ENCODE peak calls at places on chromosomes 1 and 21, in ten cellular contexts. V is T-helper 22 cell, M is sciatic nerve, O is B cell, C is lower lobe of right lung, J is K562, E is hepatocyte, I is H54, R is HEK293T, B is suprapubic skin. W is an unnamed sample.

GRCh38 chr1:3931310-3931700 is 31.2 kb upstream of the C1orf174 start:
- DNase-seq in J (no peak), R (no peak), V (no peak), O (no peak), C (no peak), M (no peak), E (no peak), I (no peak), B (no peak), W (peak)

GRCh38 chr21:37098756-37099155 is 25.7 kb downstream of the TTC3 start:
- DNase-seq in V (no peak), B (no peak), O (no peak), M (no peak), J (no peak), E (no peak), R (no peak), I (no peak), C (no peak), W (no peak)

GRCh38 chr21:33682992-33683627 is 40.8 kb downstream of the ITSN1 start:
- DNase-seq in V (no peak), J (peak), B (no peak), C (no peak), E (peak), O (no peak), I (peak), R (no peak), M (no peak), W (no peak)

GRCh38 chr1:244957525-244957924 is 93.2 kb upstream of the HNRNPU start:
- DNase-seq in R (no peak), E (no peak), B (no peak), O (no peak), V (no peak), C (no peak), I (no peak), J (no peak), M (no peak), W (no peak)

GRCh38 chr21:31730687-31731111 is 1.2 kb downstream of the SCAF4 start:
- DNase-seq in I (no peak), M (no peak), C (no peak), J (peak), O (no peak), B (no peak), E (no peak), V (no peak), R (peak), W (no peak)

GRCh38 chr1:7046314-7046713 is 261.1 kb downstream of the CAMTA1 start:
- DNase-seq in O (no peak), C (no peak), M (no peak), V (no peak), B (no peak), J (no peak), E (peak), R (peak), I (peak), W (no peak)

GRCh38 chr1:47703161-47703825 is 265.4 kb downstream of the FOXD2 start:
- DNase-seq in O (no peak), B (no peak), R (no peak), J (no peak), E (no peak), C (no peak), V (no peak), M (no peak), I (no peak), W (no peak)

GRCh38 chr21:39657091-39657689 is 44.5 kb downstream of the B3GALT5 start:
- DNase-seq in J (no peak), M (no peak), O (no peak), R (no peak), E (no peak), I (no peak), C (no peak), V (no peak), B (no peak), W (no peak)

GRCh38 chr1:190738321-190738720 is 260.7 kb upstream of the BRINP3 start:
- DNase-seq in B (no peak), V (no peak), E (no peak), M (no peak), R (no peak), O (no peak), J (no peak), I (no peak), C (no peak), W (no peak)

GRCh38 chr1:11654571-11655262 is at the start of gene FBXO44:
- DNase-seq in R (peak), I (peak), B (peak), E (peak), V (peak), C (peak), M (peak), O (peak), J (peak), W (peak)

GRCh38 chr1:94025383-94026340 is 95.3 kb downstream of the ABCA4 start:
- DNase-seq in I (peak), R (peak), J (peak), O (no peak), V (no peak), M (no peak), C (no peak), B (no peak), E (peak), W (no peak)

GRCh38 chr1:152111515-152111968 is 3.7 kb downstream of the TCHH start:
- DNase-seq in I (no peak), B (no peak), J (no peak), V (no peak), M (no peak), C (no peak), O (no peak), E (peak), R (peak), W (no peak)

GRCh38 chr1:45331436-45332345 is 5.0 kb downstream of the HPDL start:
- DNase-seq in E (no peak), M (no peak), R (no peak), O (no peak), V (no peak), B (no peak), C (no peak), I (no peak), J (no peak), W (no peak)

GRCh38 chr1:244054924-244055263 is 3.8 kb downstream of the ZBTB18 start:
- DNase-seq in I (no peak), M (no peak), B (no peak), V (no peak), E (no peak), R (no peak), O (no peak), C (no peak), J (no peak), W (no peak)

GRCh38 chr1:178120088-178120487 is 26.2 kb downstream of the RASAL2 start:
- DNase-seq in R (no peak), V (no peak), C (no peak), O (no peak), I (no peak), E (no peak), J (no peak), B (no peak), M (no peak), W (no peak)

GRCh38 chr1:11731719-11732283 is 4.1 kb upstream of the AGTRAP start:
- DNase-seq in J (peak), I (no peak), R (no peak), B (no peak), O (no peak), E (peak), C (peak), M (peak), V (no peak), W (peak)

GRCh38 chr21:38467911-38468310 is 30.4 kb downstream of the ERG start:
- DNase-seq in R (no peak), I (no peak), O (no peak), C (no peak), V (no peak), J (no peak), E (no peak), B (no peak), M (no peak), W (no peak)

GRCh38 chr1:184838374-184838995 is 83.8 kb upstream of the EDEM3 start:
- DNase-seq in R (no peak), M (no peak), O (no peak), I (peak), B (peak), J (no peak), C (no peak), V (peak), E (peak), W (peak)

GRCh38 chr1:156422602-156423091 is 53.6 kb downstream of the RHBG start:
- DNase-seq in M (no peak), R (no peak), B (no peak), J (peak), O (no peak), I (no peak), E (no peak), C (no peak), V (no peak), W (no peak)

GRCh38 chr1:39348278-39348677 is 143.2 kb upstream of the BMP8A start:
- DNase-seq in O (no peak), V (no peak), M (no peak), I (no peak), R (no peak), B (no peak), C (no peak), J (no peak), E (no peak), W (no peak)

GRCh38 chr1:16145030-16145987 is 10.6 kb downstream of the EPHA2 start:
- DNase-seq in C (peak), B (peak), M (peak), E (peak), I (peak), O (no peak), V (no peak), J (peak), R (no peak), W (peak)

GRCh38 chr1:156889802-156890585 is 3.5 kb upstream of the PEAR1 start:
- DNase-seq in J (peak), V (no peak), E (peak), B (peak), M (peak), I (peak), C (peak), O (peak), R (peak), W (peak)

GRCh38 chr1:28437924-28438699 is 67.7 kb upstream of the RCC1 start:
- DNase-seq in I (peak), R (peak), V (no peak), C (peak), E (peak), M (peak), J (peak), B (peak), O (no peak), W (peak)